ENCODE peak calls at places on chromosome 16, in four cellular contexts. S is body of pancreas, O is fibroblast of mammary gland, R is heart right ventricle. T is an unnamed sample.

GRCh38 chr16:82108774-82109173 is 61.2 kb downstream of the MPHOSPH6 start:
- DNase-seq in S (no peak), O (no peak), R (no peak), T (no peak)

GRCh38 chr16:6483634-6484033 is 849.0 kb upstream of the RBFOX1 start:
- DNase-seq in S (no peak), O (no peak), R (no peak), T (no peak)

GRCh38 chr16:3074860-3075545 is 9.6 kb downstream of the IL32 start:
- DNase-seq in S (no peak), O (no peak), R (no peak), T (no peak)

GRCh38 chr16:76932541-76933211 is 258.3 kb upstream of the MON1B start:
- DNase-seq in S (no peak), O (peak; percentile 57), R (no peak), T (peak; percentile 58)

GRCh38 chr16:87681990-87682570 is 79.8 kb downstream of the JPH3 start:
- DNase-seq in S (no peak), O (peak; percentile 56), R (no peak), T (peak; percentile 79)

GRCh38 chr16:67436640-67437193 is 5.8 kb downstream of the HSD11B2 start:
- DNase-seq in S (no peak), O (no peak), R (no peak), T (no peak)

GRCh38 chr16:54540525-54541180 is 254.1 kb upstream of the IRX3 start:
- DNase-seq in S (no peak), O (no peak), R (no peak), T (no peak)

GRCh38 chr16:85998178-85998867 is 99.4 kb downstream of the IRF8 start:
- DNase-seq in S (no peak), O (no peak), R (no peak), T (no peak)

GRCh38 chr16:18809165-18809564 is 7.8 kb upstream of the ARL6IP1 start:
- DNase-seq in S (no peak), O (no peak), R (no peak), T (no peak)

GRCh38 chr16:49592507-49593422 is 219.2 kb downstream of the C16orf78 start:
- DNase-seq in S (peak; percentile 22), O (peak; percentile 32), R (peak; percentile 18), T (peak; percentile 51)

GRCh38 chr16:46862555-46863447 is 21.4 kb upstream of the GPT2 start:
- DNase-seq in S (no peak), O (peak; percentile 77), R (no peak), T (no peak)

GRCh38 chr16:78794581-78795300 is 695.3 kb downstream of the WWOX start:
- DNase-seq in S (no peak), O (no peak), R (no peak), T (no peak)

GRCh38 chr16:81107506-81107905 is 11.3 kb upstream of the GCSH start:
- DNase-seq in S (no peak), O (no peak), R (no peak), T (no peak)

GRCh38 chr16:86375370-86375769 is 135.0 kb upstream of the FOXF1 start:
- DNase-seq in S (no peak), O (peak; percentile 90), R (no peak), T (peak; percentile 70)

GRCh38 chr16:1632638-1632970 is 20.4 kb downstream of the CRAMP1 start:
- DNase-seq in S (no peak), O (no peak), R (no peak), T (no peak)

GRCh38 chr16:66930189-66930588 is 4.0 kb downstream of the CIAO2B start:
- DNase-seq in S (no peak), O (peak; percentile 82), R (no peak), T (peak; percentile 52)

GRCh38 chr16:85912271-85912974 is 13.5 kb downstream of the IRF8 start:
- DNase-seq in S (no peak), O (peak; percentile 69), R (no peak), T (peak; percentile 96)

GRCh38 chr16:30760577-30761426 is 1.1 kb downstream of the CFAP119 start:
- DNase-seq in S (no peak), O (peak; percentile 13), R (no peak), T (no peak)

GRCh38 chr16:56985288-56985961 is 3.9 kb upstream of the NLRC5 start:
- DNase-seq in S (no peak), O (peak; percentile 91), R (peak; percentile 65), T (peak; percentile 90)

GRCh38 chr16:27310576-27311448 is 3.0 kb upstream of the IL4R start:
- DNase-seq in S (no peak), O (no peak), R (no peak), T (no peak)

GRCh38 chr16:59878479-59878878 is 1144.4 kb upstream of the GOT2 start:
- DNase-seq in S (no peak), O (peak; percentile 75), R (no peak), T (no peak)

GRCh38 chr16:55498101-55498500 is 10.8 kb upstream of the LPCAT2 start:
- DNase-seq in S (no peak), O (no peak), R (no peak), T (no peak)

GRCh38 chr16:75305364-75306101 is 54.1 kb upstream of the BCAR1 start:
- DNase-seq in S (peak; percentile 85), O (peak; percentile 100), R (peak; percentile 63), T (peak; percentile 100)
- TF ChIP-seq CTCF in S (no peak), O (peak; percentile 15), R (no peak), T (no peak)

DNA sequence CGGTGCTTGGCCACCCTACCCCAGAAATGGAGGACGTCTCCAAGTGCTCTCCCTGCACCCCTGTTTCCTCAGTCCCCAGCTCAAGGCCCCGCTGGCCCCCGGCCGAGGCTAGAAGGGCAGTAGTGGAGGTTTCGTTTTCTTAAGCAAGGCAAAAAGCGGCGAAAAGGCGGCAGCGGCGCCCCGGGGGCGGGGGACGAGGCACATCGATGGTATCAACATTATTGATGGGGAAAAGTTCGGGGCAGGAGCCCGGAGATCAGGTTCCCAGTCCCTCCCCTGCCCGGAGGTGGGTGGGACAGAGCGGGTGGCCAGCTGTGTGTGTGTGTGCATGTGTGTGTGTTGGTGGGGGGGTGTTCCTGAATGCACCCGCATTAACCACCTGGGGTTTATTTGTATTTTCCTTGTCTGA is 4.1 kb upstream of the SALL1 start:
- DNase-seq in S (no peak), O (no peak), R (no peak), T (no peak)
- H3K4me3 ChIP-seq in S (no peak overlapping the region), O (peak overlapping the region; percentile 4), R (no peak overlapping the region), T (peak overlapping the region; percentile 45)

GRCh38 chr16:64011650-64012049 is 1110.2 kb downstream of the CDH11 start:
- DNase-seq in S (no peak), O (no peak), R (no peak), T (no peak)

GRCh38 chr16:64012166-64012565 is 1109.7 kb downstream of the CDH11 start:
- DNase-seq in S (no peak), O (peak; percentile 1), R (no peak), T (peak; percentile 2)

DNA sequence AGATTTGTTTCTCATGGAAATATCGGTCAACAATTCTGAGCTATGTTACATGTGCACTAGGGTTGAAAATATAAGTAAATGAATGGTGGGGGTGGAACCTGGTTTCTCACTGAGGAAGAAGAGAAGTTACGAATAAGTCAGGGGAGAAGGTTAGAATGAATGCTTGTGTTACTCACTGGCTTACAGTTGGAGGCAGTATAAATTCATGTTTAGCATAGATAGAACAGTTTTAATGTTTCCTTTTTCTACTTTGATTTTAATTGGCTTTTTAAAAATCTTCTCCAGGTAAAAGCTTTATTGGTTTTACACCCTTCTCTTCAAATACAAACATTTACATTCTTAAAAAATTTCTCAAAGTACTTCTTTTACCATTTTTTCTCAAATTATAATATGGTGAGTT is 1113.7 kb downstream of the CDH11 start:
- DNase-seq in S (no peak), O (no peak), R (no peak), T (peak; percentile 0)
- TF ChIP-seq CTCF in S (no peak), O (peak; percentile 11), R (no peak), T (no peak)

DNA sequence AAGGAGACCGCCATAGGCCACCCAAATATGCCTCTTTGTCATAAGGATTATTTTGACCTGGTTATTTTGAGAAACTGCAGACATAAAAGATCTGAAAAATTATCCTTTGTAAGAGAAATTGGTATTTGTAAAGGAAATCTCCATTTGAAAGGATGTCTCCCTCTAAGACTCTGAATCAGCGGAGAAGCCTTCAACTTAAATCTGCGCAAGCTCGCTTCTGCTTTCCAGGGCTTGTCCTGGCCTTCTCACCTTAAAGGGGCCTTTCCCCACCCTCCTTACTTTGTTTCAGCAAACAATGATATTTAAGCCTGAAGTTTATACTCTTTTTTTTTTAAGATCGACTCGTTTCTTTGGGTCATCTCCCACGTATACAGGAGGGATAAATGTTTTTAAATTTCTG is 34.5 kb downstream of the HSBP1 start:
- DNase-seq in S (no peak), O (no peak), R (no peak), T (no peak)
- H3K4me3 ChIP-seq in S (no peak overlapping the region), O (no peak overlapping the region), R (no peak overlapping the region), T (no peak overlapping the region)

DNA sequence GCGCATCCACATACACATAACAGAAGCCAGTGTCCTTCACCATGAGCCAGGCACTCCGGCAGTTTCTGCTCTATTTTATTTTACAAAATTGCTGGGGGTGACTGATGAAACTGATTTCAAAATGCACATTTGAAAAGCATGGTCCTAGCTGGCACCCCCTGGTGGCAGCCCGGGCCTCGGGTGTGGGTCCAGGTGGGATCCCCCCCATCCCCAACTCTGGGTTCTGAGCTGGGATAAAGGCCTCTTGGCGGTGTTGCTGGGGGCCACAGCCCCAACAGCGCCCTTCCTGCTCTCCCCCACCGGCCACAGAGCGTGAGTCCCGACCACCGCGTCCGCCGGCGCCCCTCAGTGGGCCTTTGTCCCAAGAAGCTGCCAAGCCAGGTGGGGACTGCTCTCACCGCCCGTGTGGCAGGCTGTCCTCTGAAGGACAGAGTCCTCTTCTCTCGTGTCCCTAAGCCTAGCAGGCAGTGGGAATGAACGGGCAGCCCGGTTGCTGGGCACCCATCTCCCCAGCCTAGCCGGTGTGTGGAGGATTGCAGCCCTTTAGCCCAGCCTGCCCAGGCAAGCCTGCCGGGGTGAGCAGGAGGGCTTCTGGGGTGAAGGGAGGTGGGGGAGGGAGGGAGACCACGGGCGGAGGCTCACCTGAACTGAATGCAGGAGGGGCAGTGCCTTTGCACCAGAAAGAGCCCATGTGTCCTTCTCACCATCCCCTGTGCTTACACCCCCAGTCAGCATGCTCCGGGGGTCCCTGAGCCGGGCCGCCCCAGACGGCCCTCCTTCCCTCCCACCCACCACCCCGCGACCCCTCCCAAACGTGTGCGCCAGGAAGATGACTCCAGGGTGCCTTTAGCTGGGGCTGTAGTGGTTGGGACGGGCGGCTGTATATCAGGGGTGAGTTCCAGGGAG is 898 bp downstream of the SNAI3 start:
- DNase-seq in S (peak; percentile 42), O (peak; percentile 69), R (no peak), T (peak; percentile 62)
- TF ChIP-seq CTCF in S (peak; percentile 47), O (peak; percentile 77), R (peak; percentile 45), T (peak; percentile 77)